ENCODE peak calls at places on chromosome 17, in seven cellular contexts. One of them, this sample, is unnamed.
A peak's percentile ranks its signal among the peaks of the same experiment; 100 is the strongest.

GRCh38 chr17:40432864-40433528 is 10.3 kb upstream of the IGFBP4 start:
- DNase-seq in SK-N-SH: peak; percentile 69
- DNase-seq in H1: no peak
- DNase-seq in suprapubic skin: peak; percentile 65
- DNase-seq in K562: peak; percentile 33
- DNase-seq in sigmoid colon: peak; percentile 92
- DNase-seq in HepG2: no peak
- DNase-seq in this sample: peak; percentile 22

GRCh38 chr17:20189979-20190378 is 180.8 kb downstream of the SPECC1 start:
- DNase-seq in SK-N-SH: no peak
- DNase-seq in H1: no peak
- DNase-seq in suprapubic skin: no peak
- DNase-seq in K562: peak; percentile 54
- DNase-seq in sigmoid colon: no peak
- DNase-seq in HepG2: no peak
- DNase-seq in this sample: no peak

GRCh38 chr17:36935681-36936454 is 1.4 kb upstream of the LHX1 start:
- DNase-seq in SK-N-SH: peak; percentile 60
- DNase-seq in H1: no peak
- DNase-seq in suprapubic skin: no peak
- DNase-seq in K562: no peak
- DNase-seq in sigmoid colon: no peak
- DNase-seq in HepG2: no peak
- DNase-seq in this sample: no peak

GRCh38 chr17:68344701-68345136 is 53.4 kb downstream of the ARSG start:
- DNase-seq in SK-N-SH: no peak
- DNase-seq in H1: no peak
- DNase-seq in suprapubic skin: no peak
- DNase-seq in K562: no peak
- DNase-seq in sigmoid colon: no peak
- DNase-seq in HepG2: no peak
- DNase-seq in this sample: peak; percentile 28

GRCh38 chr17:2068589-2069051 is 13.7 kb downstream of the HIC1 start:
- DNase-seq in SK-N-SH: peak; percentile 70
- DNase-seq in H1: no peak
- DNase-seq in suprapubic skin: no peak
- DNase-seq in K562: no peak
- DNase-seq in sigmoid colon: no peak
- DNase-seq in HepG2: no peak
- DNase-seq in this sample: no peak

GRCh38 chr17:81394831-81395599 is at the start of gene BAHCC1:
- DNase-seq in SK-N-SH: peak; percentile 97
- DNase-seq in H1: peak; percentile 95
- DNase-seq in suprapubic skin: peak; percentile 100
- DNase-seq in K562: peak; percentile 95
- DNase-seq in sigmoid colon: peak; percentile 100
- DNase-seq in HepG2: peak; percentile 99
- DNase-seq in this sample: peak; percentile 100

GRCh38 chr17:29393451-29393850 is 3.3 kb downstream of the TAOK1 start:
- DNase-seq in SK-N-SH: no peak
- DNase-seq in H1: no peak
- DNase-seq in suprapubic skin: no peak
- DNase-seq in K562: no peak
- DNase-seq in sigmoid colon: no peak
- DNase-seq in HepG2: no peak
- DNase-seq in this sample: no peak

GRCh38 chr17:37067555-37068111 is 118.9 kb downstream of the AATF start:
- DNase-seq in SK-N-SH: peak; percentile 44
- DNase-seq in H1: no peak
- DNase-seq in suprapubic skin: no peak
- DNase-seq in K562: peak; percentile 47
- DNase-seq in sigmoid colon: peak; percentile 69
- DNase-seq in HepG2: peak; percentile 65
- DNase-seq in this sample: peak; percentile 93

GRCh38 chr17:20103454-20104448 is 94.6 kb downstream of the SPECC1 start:
- DNase-seq in SK-N-SH: peak; percentile 41
- DNase-seq in H1: no peak
- DNase-seq in suprapubic skin: no peak
- DNase-seq in K562: no peak
- DNase-seq in sigmoid colon: no peak
- DNase-seq in HepG2: no peak
- DNase-seq in this sample: no peak

GRCh38 chr17:80422276-80422675 is 7.3 kb downstream of the ENDOV start:
- DNase-seq in SK-N-SH: peak; percentile 36
- DNase-seq in H1: no peak
- DNase-seq in suprapubic skin: no peak
- DNase-seq in K562: no peak
- DNase-seq in sigmoid colon: peak; percentile 58
- DNase-seq in HepG2: no peak
- DNase-seq in this sample: no peak

GRCh38 chr17:57892820-57893595 is 43.2 kb upstream of the MRPS23 start:
- DNase-seq in SK-N-SH: no peak
- DNase-seq in H1: no peak
- DNase-seq in suprapubic skin: peak; percentile 95
- DNase-seq in K562: no peak
- DNase-seq in sigmoid colon: peak; percentile 99
- DNase-seq in HepG2: peak; percentile 97
- DNase-seq in this sample: peak; percentile 81

GRCh38 chr17:34825102-34825501 is 136.2 kb downstream of the CCT6B start:
- DNase-seq in SK-N-SH: no peak
- DNase-seq in H1: no peak
- DNase-seq in suprapubic skin: no peak
- DNase-seq in K562: no peak
- DNase-seq in sigmoid colon: no peak
- DNase-seq in HepG2: no peak
- DNase-seq in this sample: no peak

GRCh38 chr17:32688221-32688620 is 188.7 kb downstream of the MYO1D start:
- DNase-seq in SK-N-SH: no peak
- DNase-seq in H1: no peak
- DNase-seq in suprapubic skin: no peak
- DNase-seq in K562: no peak
- DNase-seq in sigmoid colon: no peak
- DNase-seq in HepG2: no peak
- DNase-seq in this sample: no peak

GRCh38 chr17:15432807-15433547 is 34.4 kb downstream of the CDRT4 start:
- DNase-seq in SK-N-SH: no peak
- DNase-seq in H1: no peak
- DNase-seq in suprapubic skin: no peak
- DNase-seq in K562: no peak
- DNase-seq in sigmoid colon: no peak
- DNase-seq in HepG2: peak; percentile 97
- DNase-seq in this sample: no peak

GRCh38 chr17:1720856-1721386 is 3.6 kb upstream of the WDR81 start:
- DNase-seq in SK-N-SH: no peak
- DNase-seq in H1: no peak
- DNase-seq in suprapubic skin: no peak
- DNase-seq in K562: no peak
- DNase-seq in sigmoid colon: peak; percentile 82
- DNase-seq in HepG2: peak; percentile 51
- DNase-seq in this sample: peak; percentile 72

GRCh38 chr17:76370261-76370993 is 14.0 kb upstream of the SPHK1 start:
- DNase-seq in SK-N-SH: peak; percentile 65
- DNase-seq in H1: no peak
- DNase-seq in suprapubic skin: no peak
- DNase-seq in K562: peak; percentile 67
- DNase-seq in sigmoid colon: peak; percentile 90
- DNase-seq in HepG2: no peak
- DNase-seq in this sample: peak; percentile 47

GRCh38 chr17:46764709-46765401 is 53.6 kb downstream of the WNT3 start:
- DNase-seq in SK-N-SH: peak; percentile 59
- DNase-seq in H1: no peak
- DNase-seq in suprapubic skin: peak; percentile 53
- DNase-seq in K562: peak; percentile 85
- DNase-seq in sigmoid colon: no peak
- DNase-seq in HepG2: no peak
- DNase-seq in this sample: peak; percentile 72

GRCh38 chr17:2905269-2905668 is 109.0 kb downstream of the RAP1GAP2 start:
- DNase-seq in SK-N-SH: no peak
- DNase-seq in H1: no peak
- DNase-seq in suprapubic skin: no peak
- DNase-seq in K562: no peak
- DNase-seq in sigmoid colon: no peak
- DNase-seq in HepG2: no peak
- DNase-seq in this sample: no peak

GRCh38 chr17:68456529-68457167 is 648 bp downstream of the WIPI1 start:
- DNase-seq in SK-N-SH: peak; percentile 83
- DNase-seq in H1: peak; percentile 58
- DNase-seq in suprapubic skin: peak; percentile 90
- DNase-seq in K562: no peak
- DNase-seq in sigmoid colon: peak; percentile 92
- DNase-seq in HepG2: peak; percentile 92
- DNase-seq in this sample: peak; percentile 70

GRCh38 chr17:17682293-17682736 is 1.1 kb downstream of the RAI1 start:
- DNase-seq in SK-N-SH: peak; percentile 74
- DNase-seq in H1: no peak
- DNase-seq in suprapubic skin: no peak
- DNase-seq in K562: peak; percentile 55
- DNase-seq in sigmoid colon: peak; percentile 84
- DNase-seq in HepG2: no peak
- DNase-seq in this sample: peak; percentile 57

GRCh38 chr17:17681744-17682292 is 560 bp downstream of the RAI1 start:
- DNase-seq in SK-N-SH: peak; percentile 75
- DNase-seq in H1: no peak
- DNase-seq in suprapubic skin: peak; percentile 84
- DNase-seq in K562: peak; percentile 54
- DNase-seq in sigmoid colon: peak; percentile 80
- DNase-seq in HepG2: no peak
- DNase-seq in this sample: no peak

GRCh38 chr17:17683710-17684365 is 2.6 kb downstream of the RAI1 start:
- DNase-seq in SK-N-SH: no peak
- DNase-seq in H1: no peak
- DNase-seq in suprapubic skin: no peak
- DNase-seq in K562: no peak
- DNase-seq in sigmoid colon: no peak
- DNase-seq in HepG2: no peak
- DNase-seq in this sample: no peak

GRCh38 chr17:17681187-17681743 is at the start of gene RAI1:
- DNase-seq in SK-N-SH: peak; percentile 95
- DNase-seq in H1: no peak
- DNase-seq in suprapubic skin: peak; percentile 85
- DNase-seq in K562: peak; percentile 82
- DNase-seq in sigmoid colon: peak; percentile 90
- DNase-seq in HepG2: peak; percentile 56
- DNase-seq in this sample: peak; percentile 81

GRCh38 chr17:17682737-17683675 is 1.7 kb downstream of the RAI1 start:
- DNase-seq in SK-N-SH: peak; percentile 83
- DNase-seq in H1: no peak
- DNase-seq in suprapubic skin: no peak
- DNase-seq in K562: peak; percentile 68
- DNase-seq in sigmoid colon: peak; percentile 88
- DNase-seq in HepG2: no peak
- DNase-seq in this sample: peak; percentile 75
- TF ChIP-seq POLR2AphosphoS5 in SK-N-SH: no peak
- TF ChIP-seq POLR2AphosphoS5 in H1: no peak
- TF ChIP-seq POLR2AphosphoS5 in suprapubic skin: no peak
- TF ChIP-seq POLR2AphosphoS5 in K562: no peak
- TF ChIP-seq POLR2AphosphoS5 in sigmoid colon: no peak
- TF ChIP-seq POLR2AphosphoS5 in HepG2: no peak
- TF ChIP-seq POLR2AphosphoS5 in this sample: no peak

DNA sequence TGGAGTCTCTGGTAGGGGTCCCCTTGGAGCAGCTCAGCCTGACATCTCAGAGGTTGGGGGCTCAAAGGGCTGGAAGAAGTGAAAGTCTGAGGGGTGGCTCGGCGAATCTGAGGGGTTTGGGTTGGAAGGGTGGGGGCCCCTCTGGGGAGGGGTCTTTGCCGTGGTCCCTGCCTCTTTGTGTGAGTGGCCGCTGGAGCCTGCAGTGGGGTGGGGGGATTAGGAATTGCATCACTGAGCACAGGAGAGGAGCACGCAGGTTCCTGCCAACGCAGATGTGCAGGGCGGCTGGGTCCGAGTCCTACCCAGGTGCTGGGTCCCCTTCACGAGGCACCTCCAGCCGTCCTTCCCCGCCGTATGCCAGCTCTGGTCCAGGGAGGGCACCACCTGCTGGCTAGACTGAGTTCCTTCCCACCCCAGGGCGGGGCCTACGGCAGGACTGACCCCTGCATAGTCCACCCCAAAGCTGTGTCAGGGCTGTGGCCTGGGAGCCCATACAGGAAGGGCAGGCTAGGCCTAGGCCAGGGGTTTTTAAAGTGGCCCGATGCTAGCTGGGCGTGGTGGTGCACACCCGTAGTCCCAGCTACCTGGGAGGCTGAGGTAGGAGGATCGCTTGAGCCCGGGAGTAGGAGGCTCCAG is 9.9 kb downstream of the FMNL1 start:
- DNase-seq in SK-N-SH: peak; percentile 76
- DNase-seq in H1: no peak
- DNase-seq in suprapubic skin: no peak
- DNase-seq in K562: peak; percentile 70
- DNase-seq in sigmoid colon: peak; percentile 66
- DNase-seq in HepG2: peak; percentile 71
- DNase-seq in this sample: peak; percentile 56
- TF ChIP-seq EP300 in SK-N-SH: no peak
- TF ChIP-seq EP300 in H1: no peak
- TF ChIP-seq EP300 in suprapubic skin: no peak
- TF ChIP-seq EP300 in K562: no peak
- TF ChIP-seq EP300 in sigmoid colon: no peak
- TF ChIP-seq EP300 in HepG2: no peak
- TF ChIP-seq EP300 in this sample: no peak

GRCh38 chr17:5809580-5810188 is 225.4 kb upstream of the NLRP1 start:
- DNase-seq in SK-N-SH: no peak
- DNase-seq in H1: no peak
- DNase-seq in suprapubic skin: no peak
- DNase-seq in K562: no peak
- DNase-seq in sigmoid colon: no peak
- DNase-seq in HepG2: no peak
- DNase-seq in this sample: no peak
- H3K9me3 ChIP-seq in SK-N-SH: no peaks in the 10 kb centered on the region
- H3K9me3 ChIP-seq in H1: peaks cover 30% of the 10 kb centered on the region
- H3K9me3 ChIP-seq in suprapubic skin: peaks cover 21% of the 10 kb centered on the region
- H3K9me3 ChIP-seq in K562: no peaks in the 10 kb centered on the region
- H3K9me3 ChIP-seq in sigmoid colon: peaks cover 4% of the 10 kb centered on the region
- H3K9me3 ChIP-seq in HepG2: peaks cover 33% of the 10 kb centered on the region
- H3K9me3 ChIP-seq in this sample: peaks cover 42% of the 10 kb centered on the region

GRCh38 chr17:82748756-82749155 is 3.1 kb upstream of the TBCD start:
- DNase-seq in SK-N-SH: no peak
- DNase-seq in H1: no peak
- DNase-seq in suprapubic skin: no peak
- DNase-seq in K562: no peak
- DNase-seq in sigmoid colon: no peak
- DNase-seq in HepG2: no peak
- DNase-seq in this sample: no peak

GRCh38 chr17:82743344-82744219 is 8.2 kb downstream of the FN3K start:
- DNase-seq in SK-N-SH: no peak
- DNase-seq in H1: no peak
- DNase-seq in suprapubic skin: no peak
- DNase-seq in K562: no peak
- DNase-seq in sigmoid colon: no peak
- DNase-seq in HepG2: no peak
- DNase-seq in this sample: no peak

GRCh38 chr17:82740906-82741759 is 5.7 kb downstream of the FN3K start:
- DNase-seq in SK-N-SH: no peak
- DNase-seq in H1: no peak
- DNase-seq in suprapubic skin: no peak
- DNase-seq in K562: no peak
- DNase-seq in sigmoid colon: no peak
- DNase-seq in HepG2: peak; percentile 93
- DNase-seq in this sample: no peak

GRCh38 chr17:82750241-82750905 is 1.5 kb upstream of the TBCD start:
- DNase-seq in SK-N-SH: no peak
- DNase-seq in H1: no peak
- DNase-seq in suprapubic skin: no peak
- DNase-seq in K562: no peak
- DNase-seq in sigmoid colon: no peak
- DNase-seq in HepG2: no peak
- DNase-seq in this sample: no peak

GRCh38 chr17:82745524-82745923 is 6.3 kb upstream of the TBCD start:
- DNase-seq in SK-N-SH: no peak
- DNase-seq in H1: no peak
- DNase-seq in suprapubic skin: no peak
- DNase-seq in K562: no peak
- DNase-seq in sigmoid colon: no peak
- DNase-seq in HepG2: peak; percentile 30
- DNase-seq in this sample: no peak
- TF ChIP-seq POLR2AphosphoS5 in SK-N-SH: no peak
- TF ChIP-seq POLR2AphosphoS5 in H1: no peak
- TF ChIP-seq POLR2AphosphoS5 in suprapubic skin: no peak
- TF ChIP-seq POLR2AphosphoS5 in K562: no peak
- TF ChIP-seq POLR2AphosphoS5 in sigmoid colon: no peak
- TF ChIP-seq POLR2AphosphoS5 in HepG2: no peak
- TF ChIP-seq POLR2AphosphoS5 in this sample: no peak